ENCODE peak calls at places on chromosomes 2 and 18, in eight cellular contexts. J is kidney; V is iris pigment epithelial cell; H is left ventricle myocardium superior; F is NCI-H146; Q is progenitor cell of endocrine pancreas; X is ACHN; W is stimulated activated CD4-positive, alpha-beta T cell treated with anti-CD3 and anti-CD28 coated beads, TNF-alpha, amount 100 ng/mL, for 48 hours. B is an unnamed sample.

GRCh38 chr2:101566632-101567228 is 91.8 kb upstream of the RFX8 start:
- DNase-seq in J (no peak), V (no peak), H (no peak), F (no peak), Q (no peak), X (no peak), W (no peak), B (no peak)

GRCh38 chr18:63307555-63308200 is 11.9 kb downstream of the BCL2 start:
- DNase-seq in J (no peak), V (no peak), H (no peak), F (no peak), Q (no peak), X (no peak), W (no peak), B (no peak)

GRCh38 chr2:25280066-25280687 is 61.5 kb downstream of the DNMT3A start:
- DNase-seq in J (no peak), V (no peak), H (no peak), F (no peak), Q (no peak), X (no peak), W (no peak), B (no peak)

GRCh38 chr2:189048189-189048588 is 74.0 kb downstream of the COL3A1 start:
- DNase-seq in J (no peak), V (no peak), H (no peak), F (no peak), Q (no peak), X (no peak), W (no peak), B (no peak)

GRCh38 chr2:102698369-102699111 is 63.3 kb upstream of the TMEM182 start:
- DNase-seq in J (peak), V (no peak), H (no peak), F (peak), Q (no peak), X (no peak), W (no peak), B (peak)

GRCh38 chr2:226030369-226031077 is 631.0 kb downstream of the NYAP2 start:
- DNase-seq in J (no peak), V (peak), H (peak), F (no peak), Q (no peak), X (no peak), W (no peak), B (no peak)

GRCh38 chr2:9967053-9967775 is 15.7 kb downstream of the GRHL1 start:
- DNase-seq in J (no peak), V (no peak), H (no peak), F (no peak), Q (no peak), X (no peak), W (no peak), B (no peak)

GRCh38 chr2:169479257-169480078 is at the start of gene BBS5:
- DNase-seq in J (peak), V (peak), H (peak), F (peak), Q (peak), X (peak), W (peak), B (peak)

B was measured in activated naive CD4-positive, alpha-beta T cell treated with anti-CD3 and anti-CD28 coated beads for 36 hours.